ENCODE peak calls at places on chromosome 14, in four cellular contexts. F, T, A and I are unnamed samples.

GRCh38 chr14:53022593-53022992 is 71.7 kb upstream of the FERMT2 start:
- DNase-seq in F (no peak), T (no peak), A (no peak), I (peak)

GRCh38 chr14:32722631-32723183 is 216.0 kb upstream of the NPAS3 start:
- DNase-seq in A (no peak), F (no peak), T (no peak), I (no peak)

GRCh38 chr14:60641722-60642269 is 7.5 kb downstream of the SIX1 start:
- DNase-seq in A (no peak), F (no peak), T (no peak), I (no peak)

GRCh38 chr14:24673059-24673458 is 39.1 kb upstream of the GZMB start:
- DNase-seq in A (no peak), T (no peak), F (no peak), I (no peak)

GRCh38 chr14:81127785-81128184 is 93.0 kb downstream of the GTF2A1 start:
- DNase-seq in T (no peak), A (peak), F (peak), I (peak)

GRCh38 chr14:81427348-81428058 is 27.4 kb upstream of the STON2 start:
- DNase-seq in A (no peak), T (peak), F (no peak), I (no peak)

GRCh38 chr14:74962493-74962892 is 7.1 kb upstream of the PGF start:
- DNase-seq in T (no peak), A (no peak), F (no peak), I (no peak)

GRCh38 chr14:90061849-90062794 is at the start of gene KCNK13:
- DNase-seq in F (no peak), T (no peak), A (no peak), I (no peak)

GRCh38 chr14:96077983-96078686 is 39.0 kb downstream of the C14orf132 start:
- DNase-seq in F (peak), T (no peak), A (no peak), I (no peak)

GRCh38 chr14:61872452-61872851 is 110.2 kb downstream of the SNAPC1 start:
- DNase-seq in A (no peak), F (no peak), T (no peak), I (no peak)

GRCh38 chr14:52049271-52049670 is 19.6 kb downstream of the NID2 start:
- DNase-seq in T (no peak), F (no peak), A (no peak), I (no peak)

GRCh38 chr14:95769976-95770375 is 56.1 kb upstream of the TCL1A start:
- DNase-seq in A (no peak), F (no peak), T (no peak), I (no peak)

GRCh38 chr14:96016761-96017160 is 22.4 kb upstream of the C14orf132 start:
- DNase-seq in A (no peak), T (no peak), F (no peak), I (peak)

GRCh38 chr14:58243790-58244555 is 670 bp upstream of the PSMA3 start:
- DNase-seq in T (no peak), A (peak), F (peak), I (no peak)

GRCh38 chr14:105087963-105088811 is 23.0 kb upstream of the GPR132 start:
- DNase-seq in F (peak), T (peak), A (peak), I (peak)

GRCh38 chr14:73795466-73795865 is 56.2 kb upstream of the PTGR2 start:
- DNase-seq in T (no peak), A (no peak), F (no peak), I (no peak)

GRCh38 chr14:72550513-72550912 is 343.4 kb downstream of the DPF3 start:
- DNase-seq in T (no peak), A (no peak), F (peak), I (no peak)

GRCh38 chr14:20440882-20441281 is 4.9 kb upstream of the KLHL33 start:
- DNase-seq in F (no peak), A (no peak), T (no peak), I (no peak)

GRCh38 chr14:29712586-29712985 is 215.1 kb downstream of the PRKD1 start:
- DNase-seq in A (no peak), F (no peak), T (no peak), I (no peak)

GRCh38 chr14:29706700-29707099 is 220.9 kb downstream of the PRKD1 start:
- DNase-seq in F (no peak), A (no peak), T (no peak), I (no peak)

GRCh38 chr14:29709490-29709889 is 218.2 kb downstream of the PRKD1 start:
- DNase-seq in A (peak), T (no peak), F (no peak), I (peak)

GRCh38 chr14:29705801-29706200 is 221.8 kb downstream of the PRKD1 start:
- DNase-seq in A (no peak), T (no peak), F (no peak), I (no peak)

GRCh38 chr14:29710015-29710414 is 217.6 kb downstream of the PRKD1 start:
- DNase-seq in A (peak), T (no peak), F (peak), I (peak)
- TF ChIP-seq CTCF in A (peak), T (peak), F (no peak), I (peak)

DNA sequence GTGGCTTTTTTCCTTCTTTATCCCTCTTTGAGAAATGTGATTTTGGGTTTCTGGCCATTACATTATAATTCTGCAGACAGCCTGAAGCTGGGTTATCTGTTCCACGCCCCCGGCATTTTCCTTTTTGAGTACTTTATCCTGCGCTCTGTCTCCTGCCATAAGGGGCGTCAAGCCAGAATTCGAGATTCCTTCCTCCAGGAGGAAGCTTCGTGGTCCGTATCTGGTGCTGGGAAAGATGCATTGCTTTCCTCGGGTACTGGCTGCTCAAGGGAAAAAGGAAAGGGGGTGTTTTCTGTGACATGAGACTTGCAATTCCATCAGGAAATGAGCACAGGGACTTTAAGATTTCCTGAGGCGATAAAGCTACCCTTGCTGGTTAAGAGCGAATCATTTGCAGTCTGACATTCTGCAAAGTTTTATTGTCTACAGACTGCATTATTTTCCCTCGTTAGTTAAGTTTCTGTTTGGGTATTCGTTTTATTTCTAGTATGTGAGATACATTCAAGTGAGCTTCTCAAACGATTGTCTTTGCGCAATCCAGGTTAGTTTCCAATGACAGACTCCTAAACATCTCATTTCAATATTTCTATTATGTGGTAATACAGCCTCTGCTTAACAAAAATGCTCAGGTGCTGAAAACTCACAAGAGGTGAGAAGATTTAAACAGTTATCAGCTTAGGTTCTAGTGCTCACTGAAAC is 706 bp downstream of the AKAP5 start:
- DNase-seq in T (peak), F (peak), A (peak), I (peak)
- TF ChIP-seq CTCF in T (peak), F (no peak), A (peak), I (peak)

GRCh38 chr14:54724772-54725325 is 157.9 kb downstream of the SAMD4A start:
- DNase-seq in A (no peak), T (no peak), F (no peak), I (no peak)
- TF ChIP-seq CTCF in A (no peak), T (no peak), F (no peak), I (no peak)

DNA sequence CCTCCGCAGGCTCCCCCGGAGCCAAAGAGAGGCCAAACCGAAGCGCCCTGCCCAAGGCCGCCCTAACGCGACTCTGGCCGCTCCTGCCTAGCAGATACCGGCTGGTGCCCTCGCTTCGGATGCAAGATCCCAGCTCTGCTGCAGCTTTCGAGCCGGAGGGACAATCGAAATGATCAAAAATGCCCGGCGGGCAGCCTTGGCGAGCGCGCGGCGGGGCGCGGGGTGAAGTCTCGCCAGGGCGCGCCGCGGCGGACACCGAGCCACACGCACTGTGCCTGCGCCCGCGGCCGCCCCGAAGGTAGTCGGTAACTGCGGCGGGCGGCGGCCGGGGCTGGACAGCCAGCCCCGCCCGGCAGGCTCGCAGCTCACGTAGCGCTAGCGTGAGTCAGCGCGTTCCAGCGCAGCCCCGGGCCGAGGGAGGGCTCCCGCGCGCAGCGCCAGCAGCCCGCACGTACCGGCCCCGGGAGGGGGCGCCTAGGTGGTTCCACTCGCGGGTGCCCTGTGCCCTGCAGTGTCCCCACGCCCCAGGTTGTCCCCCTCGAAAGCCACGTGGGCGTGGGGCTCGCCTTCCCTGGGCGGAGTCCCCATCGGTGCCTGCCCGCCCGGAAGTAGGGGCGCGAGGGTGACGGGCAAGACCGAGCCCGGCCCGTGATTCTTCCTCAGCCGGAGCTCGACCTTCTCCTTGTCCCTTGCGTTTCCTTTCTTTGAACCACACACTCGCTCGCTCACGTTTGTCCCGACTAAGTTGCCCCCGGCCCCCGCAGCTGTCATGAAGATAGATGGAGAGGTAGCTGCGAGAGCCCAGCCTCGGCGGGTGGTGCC is 109.3 kb upstream of the EGLN3 start:
- DNase-seq in A (peak), F (peak), T (peak), I (peak)
- TF ChIP-seq CTCF in A (no peak), F (no peak), T (peak), I (peak)

GRCh38 chr14:21902561-21903199 is 229.1 kb upstream of the OR4E1 start:
- DNase-seq in F (peak), T (no peak), A (no peak), I (no peak)
- TF ChIP-seq CTCF in F (no peak), T (peak), A (peak), I (no peak)

DNA sequence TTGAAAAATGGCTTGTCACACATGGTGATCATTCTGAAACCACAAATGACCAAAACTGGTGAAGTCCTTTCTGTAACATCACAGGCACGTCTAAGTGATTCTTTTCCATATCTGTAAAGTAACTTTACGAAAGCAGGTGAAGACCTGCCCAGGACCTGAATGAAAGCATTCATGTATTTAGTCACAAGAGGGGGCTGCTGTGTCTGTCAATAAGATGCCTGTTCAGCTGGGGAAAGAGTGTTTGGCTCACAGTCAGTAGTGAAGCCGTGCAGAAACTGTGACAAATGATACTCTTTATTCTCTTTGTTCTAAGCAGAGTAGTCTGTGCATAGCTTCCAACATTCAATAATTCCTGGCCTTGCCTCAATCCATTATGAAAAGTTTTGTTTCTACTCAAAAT is 373.5 kb upstream of the OR4E1 start:
- DNase-seq in A (peak), F (peak), T (no peak), I (no peak)
- TF ChIP-seq CTCF in A (peak), F (peak), T (peak), I (no peak)

DNA sequence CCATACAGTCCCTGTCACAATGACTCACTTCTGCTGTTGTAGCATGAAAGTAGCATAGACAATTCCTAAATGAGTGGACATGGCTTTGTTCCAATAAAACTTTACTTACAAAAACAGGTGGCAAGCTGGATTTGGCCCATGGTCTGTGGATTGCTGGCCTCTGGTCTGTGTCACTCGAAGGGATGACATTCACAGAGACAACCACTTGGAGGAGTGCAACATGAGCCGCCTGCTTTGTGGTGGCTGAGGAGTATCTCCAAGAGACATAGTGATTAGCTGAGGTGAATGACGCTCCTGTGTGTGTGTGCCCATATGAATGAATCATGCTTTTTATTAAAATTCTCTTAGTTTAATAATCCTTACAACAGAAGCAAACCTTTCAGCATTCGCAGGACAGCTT is 81.2 kb upstream of the NRXN3 start:
- DNase-seq in A (no peak), F (peak), T (no peak), I (no peak)
- TF ChIP-seq CTCF in A (no peak), F (no peak), T (no peak), I (no peak)